ENCODE peak calls at places on chromosomes 13 and 19, in seven cellular contexts. G is GM10248, K is uterus, I is astrocyte of the spinal cord, E is heart right ventricle, U is stomach, C is SK-N-SH. R is an unnamed sample.

GRCh38 chr13:38693641-38694040 is 6.8 kb downstream of the FREM2 start:
- DNase-seq in G (no peak), K (no peak), I (no peak), E (no peak), U (peak), C (no peak), R (no peak)

GRCh38 chr13:104204177-104204576 is 1138.0 kb upstream of the SLC10A2 start:
- DNase-seq in G (no peak), K (no peak), I (no peak), E (no peak), U (no peak), C (no peak), R (no peak)

GRCh38 chr13:50678464-50679162 is 164.9 kb downstream of the DLEU7 start:
- DNase-seq in G (no peak), K (no peak), I (peak), E (no peak), U (no peak), C (no peak), R (no peak)

GRCh38 chr13:106919638-106920037 is 351.7 kb upstream of the ARGLU1 start:
- DNase-seq in G (no peak), K (peak), I (peak), E (peak), U (no peak), C (no peak), R (peak)

GRCh38 chr13:99015606-99016520 is 38.0 kb upstream of the DOCK9 start:
- DNase-seq in G (no peak), K (no peak), I (no peak), E (no peak), U (no peak), C (no peak), R (no peak)

GRCh38 chr13:91533354-91533753 is 134.9 kb downstream of the GPC5 start:
- DNase-seq in G (no peak), K (no peak), I (no peak), E (no peak), U (no peak), C (peak), R (no peak)

GRCh38 chr19:47020132-47020805 is 632 bp downstream of the NPAS1 start:
- DNase-seq in G (no peak), K (no peak), I (no peak), E (no peak), U (no peak), C (peak), R (no peak)

GRCh38 chr19:35006342-35006998 is 6.3 kb downstream of the GRAMD1A start:
- DNase-seq in G (no peak), K (no peak), I (peak), E (no peak), U (peak), C (no peak), R (no peak)

GRCh38 chr13:46896346-46897138 is at the start of gene HTR2A:
- DNase-seq in G (no peak), K (peak), I (peak), E (no peak), U (peak), C (no peak), R (no peak)

GRCh38 chr13:74675185-74675584 is 541.0 kb upstream of the KLF12 start:
- DNase-seq in G (no peak), K (no peak), I (peak), E (no peak), U (no peak), C (no peak), R (no peak)

GRCh38 chr13:32737111-32737571 is 150.9 kb downstream of the PDS5B start:
- DNase-seq in G (peak), K (no peak), I (peak), E (no peak), U (no peak), C (no peak), R (no peak)

GRCh38 chr19:4183967-4184717 is 1.7 kb downstream of the ANKRD24 start:
- DNase-seq in G (no peak), K (no peak), I (no peak), E (no peak), U (no peak), C (no peak), R (no peak)

GRCh38 chr19:28466107-28467045 is 746.6 kb downstream of the UQCRFS1 start:
- DNase-seq in G (peak), K (no peak), I (peak), E (peak), U (peak), C (peak), R (no peak)

GRCh38 chr13:113935081-113935511 is 38.8 kb downstream of the C13orf46 start:
- DNase-seq in G (no peak), K (peak), I (peak), E (no peak), U (no peak), C (peak), R (no peak)

GRCh38 chr13:59464926-59465325 is 698.8 kb downstream of the DIAPH3 start:
- DNase-seq in G (no peak), K (no peak), I (no peak), E (no peak), U (no peak), C (no peak), R (no peak)

GRCh38 chr13:112143046-112143752 is 76.2 kb downstream of the SOX1 start:
- DNase-seq in G (no peak), K (no peak), I (no peak), E (no peak), U (peak), C (no peak), R (no peak)

GRCh38 chr19:6971366-6971765 is 49.9 kb downstream of the MBD3L2B start:
- DNase-seq in G (no peak), K (no peak), I (no peak), E (no peak), U (no peak), C (no peak), R (no peak)

GRCh38 chr13:94079876-94080275 is 399.6 kb downstream of the DCT start:
- DNase-seq in G (no peak), K (no peak), I (peak), E (no peak), U (no peak), C (no peak), R (no peak)

GRCh38 chr19:47729468-47729798 is 15.9 kb upstream of the NOP53 start:
- DNase-seq in G (no peak), K (peak), I (peak), E (peak), U (peak), C (no peak), R (peak)

GRCh38 chr19:15577184-15577771 is 37.7 kb upstream of the CYP4F8 start:
- DNase-seq in G (no peak), K (no peak), I (no peak), E (no peak), U (no peak), C (no peak), R (no peak)

GRCh38 chr19:51441410-51442390 is 16.6 kb downstream of the SIGLEC8 start:
- DNase-seq in G (peak), K (no peak), I (no peak), E (no peak), U (peak), C (no peak), R (peak)

GRCh38 chr13:77859450-77859849 is 59.2 kb downstream of the EDNRB start:
- DNase-seq in G (no peak), K (peak), I (no peak), E (no peak), U (no peak), C (no peak), R (no peak)

GRCh38 chr13:20624213-20624612 is 57.3 kb downstream of the IFT88 start:
- DNase-seq in G (no peak), K (no peak), I (no peak), E (no peak), U (no peak), C (no peak), R (no peak)

GRCh38 chr19:19657397-19657783 is 6.1 kb downstream of the ATP13A1 start:
- DNase-seq in G (no peak), K (no peak), I (no peak), E (no peak), U (no peak), C (peak), R (no peak)

GRCh38 chr13:110820311-110820710 is 94.6 kb downstream of the ANKRD10 start:
- DNase-seq in G (no peak), K (no peak), I (no peak), E (no peak), U (no peak), C (no peak), R (no peak)

GRCh38 chr19:11361037-11361770 is 6.0 kb downstream of the PLPPR2 start:
- DNase-seq in G (no peak), K (no peak), I (no peak), E (peak), U (peak), C (peak), R (no peak)

GRCh38 chr19:8245869-8246835 is 37.0 kb downstream of the CERS4 start:
- DNase-seq in G (no peak), K (no peak), I (no peak), E (no peak), U (no peak), C (no peak), R (no peak)

GRCh38 chr13:92806215-92806614 is 420.4 kb upstream of the GPC6 start:
- DNase-seq in G (no peak), K (no peak), I (peak), E (no peak), U (no peak), C (no peak), R (no peak)

GRCh38 chr13:41812851-41813250 is 148.1 kb downstream of the VWA8 start:
- DNase-seq in G (peak), K (no peak), I (no peak), E (no peak), U (no peak), C (no peak), R (no peak)

GRCh38 chr13:59364508-59365187 is 799.1 kb downstream of the DIAPH3 start:
- DNase-seq in G (no peak), K (no peak), I (no peak), E (no peak), U (no peak), C (peak), R (no peak)

GRCh38 chr19:8663920-8664670 is 33.7 kb downstream of the NFILZ start:
- DNase-seq in G (no peak), K (no peak), I (no peak), E (no peak), U (no peak), C (no peak), R (no peak)

GRCh38 chr13:23671902-23672301 is 101.7 kb downstream of the TNFRSF19 start:
- DNase-seq in G (no peak), K (no peak), I (peak), E (no peak), U (no peak), C (no peak), R (no peak)

GRCh38 chr19:11848594-11849263 is at the start of gene ZNF439:
- DNase-seq in G (peak), K (peak), I (peak), E (peak), U (peak), C (peak), R (peak)

GRCh38 chr13:85236431-85236830 is 562.8 kb downstream of the SLITRK6 start:
- DNase-seq in G (no peak), K (no peak), I (peak), E (no peak), U (no peak), C (no peak), R (no peak)

GRCh38 chr13:91269237-91269636 is 78.2 kb upstream of the MIR17HG start:
- DNase-seq in G (no peak), K (no peak), I (no peak), E (no peak), U (no peak), C (no peak), R (no peak)

GRCh38 chr13:113814435-113814821 is 49.4 kb downstream of the GAS6 start:
- DNase-seq in G (no peak), K (no peak), I (peak), E (no peak), U (no peak), C (no peak), R (no peak)

GRCh38 chr19:12985049-12985776 is 10.1 kb upstream of the NFIX start:
- DNase-seq in G (no peak), K (no peak), I (peak), E (peak), U (peak), C (no peak), R (peak)

GRCh38 chr13:78572459-78572858 is 30.9 kb downstream of the POU4F1 start:
- DNase-seq in G (no peak), K (no peak), I (no peak), E (no peak), U (no peak), C (no peak), R (no peak)

GRCh38 chr19:39390759-39391592 is at the start of the genes MED29 and PAF1:
- DNase-seq in G (peak), K (peak), I (peak), E (peak), U (peak), C (peak), R (peak)
- TF ChIP-seq CTCF in G (no peak), K (no peak), I (no peak), E (no peak), U (no peak), C (no peak), R (peak)

DNA sequence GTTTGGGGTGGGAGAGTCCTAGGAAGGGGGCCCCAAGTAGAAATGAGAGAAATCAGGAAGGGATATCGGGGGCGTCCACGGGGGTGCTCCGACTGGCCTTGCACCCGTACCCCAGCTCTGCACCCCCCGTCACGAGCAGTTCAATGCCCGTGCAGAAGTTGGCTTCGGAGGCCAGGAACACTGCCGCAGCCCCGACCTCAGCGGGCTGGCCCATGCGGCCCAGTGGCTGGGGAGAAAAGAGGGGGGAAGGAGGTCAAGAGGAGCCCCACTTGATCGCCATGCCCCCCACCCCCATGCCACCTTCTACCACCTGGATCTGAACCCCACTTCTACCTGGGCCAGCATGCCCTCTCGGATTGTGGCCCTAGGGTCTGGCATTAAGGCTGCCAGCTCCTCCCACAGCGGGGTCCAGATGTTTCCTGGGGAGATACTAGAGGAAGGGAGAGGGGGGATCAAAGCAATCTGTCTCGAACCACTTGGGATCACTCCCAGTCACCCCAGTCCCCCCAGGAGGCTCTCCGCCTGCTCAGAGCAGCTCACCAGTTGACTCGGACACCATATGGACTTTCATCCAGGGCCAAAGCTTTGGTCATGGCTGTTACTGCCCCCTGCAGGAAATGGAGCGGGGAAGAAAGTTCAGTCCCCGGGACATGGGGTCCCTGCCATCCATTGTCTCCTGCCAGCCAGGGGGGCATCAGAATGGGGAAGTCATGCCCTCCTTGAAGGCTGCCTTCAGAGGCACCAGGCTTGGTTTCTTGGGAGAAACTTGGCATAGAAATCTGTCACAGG is 2.5 kb upstream of the BCAT2 start:
- DNase-seq in G (peak), K (no peak), I (no peak), E (no peak), U (no peak), C (peak), R (no peak)
- TF ChIP-seq CTCF in G (no peak), K (no peak), I (no peak), E (peak), U (no peak), C (peak), R (no peak)

DNA sequence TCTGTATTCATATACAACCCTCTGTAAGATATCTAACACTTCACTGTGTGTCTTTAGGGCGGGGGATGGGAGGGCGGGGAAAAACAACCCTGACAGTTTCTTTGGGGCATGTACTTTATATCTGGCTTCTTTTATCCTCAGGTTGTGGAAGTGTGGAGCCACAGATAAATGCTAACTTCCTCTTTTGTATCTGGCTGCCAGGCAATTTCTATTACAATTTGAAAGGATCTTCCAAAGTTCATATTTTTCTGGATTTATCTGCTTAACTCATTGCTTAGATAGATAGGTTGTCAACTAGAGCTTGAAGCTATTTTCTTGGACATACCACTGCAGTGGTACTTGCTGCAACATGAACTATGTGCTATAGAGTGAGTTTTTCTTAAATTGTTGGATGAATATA is 393.0 kb downstream of the LMO7 start:
- DNase-seq in G (no peak), K (no peak), I (no peak), E (no peak), U (no peak), C (no peak), R (no peak)
- TF ChIP-seq CTCF in G (no peak), K (no peak), I (no peak), E (no peak), U (no peak), C (no peak), R (no peak)

GRCh38 chr13:54733639-54734038 is 1705.0 kb downstream of the OLFM4 start:
- DNase-seq in G (no peak), K (no peak), I (no peak), E (no peak), U (no peak), C (no peak), R (no peak)
- TF ChIP-seq CTCF in G (no peak), K (no peak), I (no peak), E (no peak), U (no peak), C (no peak), R (no peak)

GRCh38 chr19:16860996-16861395 is 27.8 kb upstream of the F2RL3 start:
- DNase-seq in G (no peak), K (no peak), I (no peak), E (no peak), U (no peak), C (no peak), R (no peak)
- TF ChIP-seq CTCF in G (no peak), K (no peak), I (no peak), E (no peak), U (no peak), C (no peak), R (no peak)

GRCh38 chr13:100090861-100091260 is 2.0 kb downstream of the PCCA start:
- DNase-seq in G (no peak), K (no peak), I (no peak), E (no peak), U (no peak), C (no peak), R (no peak)
- TF ChIP-seq CTCF in G (no peak), K (no peak), I (no peak), E (no peak), U (no peak), C (no peak), R (no peak)

DNA sequence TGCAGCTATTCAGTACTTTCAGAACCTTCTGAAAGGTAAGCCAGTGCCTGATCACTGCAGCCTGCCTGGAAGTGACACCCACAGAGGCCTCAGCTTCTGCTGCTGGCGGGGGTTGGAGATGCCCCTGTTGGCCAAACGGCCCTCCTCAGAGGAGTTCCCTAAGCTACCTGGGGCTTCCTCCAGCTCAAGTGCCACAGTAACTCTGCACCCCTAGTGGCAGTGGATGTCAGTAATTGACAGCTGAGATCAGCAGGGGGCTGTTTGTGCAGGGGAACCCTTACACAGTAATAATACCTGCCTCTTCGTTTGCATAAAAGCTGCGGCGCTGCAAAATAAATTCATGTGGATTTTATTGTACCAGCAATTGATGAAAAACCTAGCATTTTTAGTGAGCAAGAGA is 28.9 kb downstream of the TDRD12 start:
- DNase-seq in G (peak), K (no peak), I (no peak), E (no peak), U (no peak), C (peak), R (no peak)
- TF ChIP-seq CTCF in G (peak), K (no peak), I (peak), E (no peak), U (peak), C (no peak), R (no peak)

DNA sequence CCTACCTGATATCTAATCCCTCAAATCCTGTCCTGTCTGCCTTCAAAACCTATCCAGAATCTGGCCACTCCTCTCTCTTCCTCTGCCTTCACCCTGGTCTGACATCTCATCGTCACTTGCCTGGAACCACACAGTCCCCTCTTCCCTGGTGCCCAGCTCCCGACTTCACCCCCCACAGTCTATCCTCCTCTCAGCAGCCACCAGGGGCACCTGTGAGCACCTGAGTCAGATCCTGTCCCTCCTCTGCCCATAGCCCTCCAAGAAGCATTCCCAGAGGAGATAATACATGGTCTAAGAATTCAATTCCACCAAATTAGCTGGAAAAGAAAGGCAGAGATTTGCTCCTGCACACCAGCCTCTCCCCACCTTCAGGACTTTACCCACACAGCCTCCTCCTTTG is 48.9 kb downstream of the ZNRF4 start:
- DNase-seq in G (no peak), K (no peak), I (no peak), E (no peak), U (no peak), C (no peak), R (no peak)
- TF ChIP-seq CTCF in G (no peak), K (no peak), I (peak), E (no peak), U (no peak), C (no peak), R (no peak)

DNA sequence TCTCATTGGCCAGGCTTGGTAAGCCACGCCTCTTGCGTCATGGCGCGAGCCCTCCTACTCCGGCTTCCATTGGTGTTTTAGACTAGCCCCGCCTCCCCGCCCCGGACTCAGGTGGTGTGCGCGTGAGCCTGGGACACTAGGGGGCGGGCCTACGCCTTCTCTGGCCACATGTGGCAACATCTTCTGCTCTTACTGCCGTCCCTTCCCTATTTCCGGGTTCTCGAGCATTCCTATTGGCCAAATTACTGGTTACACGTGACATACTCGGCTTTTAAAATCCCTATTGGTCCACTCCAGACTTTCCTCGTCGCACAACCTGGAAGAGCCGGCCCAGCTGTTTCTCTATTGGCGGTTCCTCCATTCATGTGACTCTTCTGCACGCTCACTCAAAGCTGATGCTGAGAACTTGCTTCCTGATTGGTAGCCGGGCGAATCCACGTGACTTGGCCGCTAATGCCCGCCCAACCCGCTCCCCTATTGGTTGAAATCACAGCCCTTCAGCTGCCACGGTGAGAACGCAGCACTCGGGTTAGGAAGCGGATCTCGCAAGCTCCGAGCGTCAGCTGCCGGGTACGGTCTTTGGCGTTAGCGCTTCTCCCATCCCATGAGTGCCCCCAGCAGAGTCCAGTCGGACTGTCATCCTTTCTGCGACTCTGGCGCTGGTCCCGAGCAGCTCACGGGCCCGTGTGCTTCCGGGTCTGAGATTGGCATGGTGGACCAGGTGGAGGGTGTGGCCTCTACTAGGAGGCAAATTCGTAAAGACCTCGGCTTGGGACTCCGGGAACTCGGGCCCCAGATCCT is at the start of gene BLOC1S3:
- DNase-seq in G (peak), K (peak), I (peak), E (peak), U (peak), C (peak), R (peak)
- TF ChIP-seq CTCF in G (peak), K (peak), I (peak), E (peak), U (peak), C (peak), R (peak)